ENCODE peak calls at places on chromosomes 2 and 18, in six cellular contexts. R is HepG2, K is K562, Q is A549, Z is GM12878, D is endothelial cell of umbilical vein. S is an unnamed sample.

GRCh38 chr2:8659092-8659734 is 22.6 kb upstream of the ID2 start:
- DNase-seq in R (peak; percentile 69), K (no peak), Q (no peak), Z (no peak), D (no peak), S (peak; percentile 31)

GRCh38 chr2:6224267-6224666 is 532.1 kb downstream of the SOX11 start:
- DNase-seq in R (no peak), K (no peak), Q (no peak), Z (peak; percentile 26), D (no peak), S (no peak)

GRCh38 chr2:85596486-85597143 is 1.1 kb downstream of the RNF181 start:
- DNase-seq in R (no peak), K (no peak), Q (no peak), Z (no peak), D (no peak), S (no peak)

GRCh38 chr2:238145851-238146250 is 7.4 kb downstream of the KLHL30 start:
- DNase-seq in R (no peak), K (peak; percentile 35), Q (no peak), Z (no peak), D (no peak), S (no peak)

GRCh38 chr18:31983976-31984375 is 34.6 kb upstream of the RNF125 start:
- DNase-seq in R (no peak), K (no peak), Q (no peak), Z (no peak), D (no peak), S (no peak)

GRCh38 chr18:35624140-35624539 is 42.6 kb downstream of the GALNT1 start:
- DNase-seq in R (no peak), K (no peak), Q (no peak), Z (peak; percentile 45), D (no peak), S (no peak)

GRCh38 chr18:8661754-8662573 is 43.4 kb upstream of the MTCL1 start:
- DNase-seq in R (no peak), K (no peak), Q (peak; percentile 14), Z (no peak), D (peak; percentile 68), S (no peak)

GRCh38 chr2:169476459-169476858 is 2.8 kb upstream of the BBS5 start:
- DNase-seq in R (peak; percentile 62), K (no peak), Q (peak; percentile 17), Z (no peak), D (no peak), S (no peak)

GRCh38 chr18:60411715-60412114 is 39.1 kb upstream of the MC4R start:
- DNase-seq in R (no peak), K (no peak), Q (no peak), Z (no peak), D (no peak), S (peak; percentile 12)

GRCh38 chr2:196277002-196277401 is 105.6 kb upstream of the STK17B start:
- DNase-seq in R (no peak), K (peak; percentile 15), Q (no peak), Z (no peak), D (peak; percentile 46), S (peak; percentile 78)

GRCh38 chr2:218217366-218218309 is 649 bp downstream of the ARPC2 start:
- DNase-seq in R (peak; percentile 18), K (no peak), Q (peak; percentile 45), Z (no peak), D (peak; percentile 45), S (peak; percentile 87)

GRCh38 chr2:229914182-229914581 is 7.6 kb downstream of the TRIP12 start:
- DNase-seq in R (no peak), K (no peak), Q (no peak), Z (no peak), D (no peak), S (peak; percentile 71)

GRCh38 chr2:180564051-180564450 is 416.4 kb upstream of the UBE2E3 start:
- DNase-seq in R (no peak), K (no peak), Q (no peak), Z (no peak), D (no peak), S (no peak)

GRCh38 chr18:50377061-50377798 is 2.4 kb downstream of the SKA1 start:
- DNase-seq in R (no peak), K (no peak), Q (no peak), Z (no peak), D (no peak), S (no peak)

GRCh38 chr2:142140434-142140845 is 9.6 kb upstream of the LRP1B start:
- DNase-seq in R (peak; percentile 12), K (no peak), Q (peak; percentile 10), Z (no peak), D (peak; percentile 36), S (peak; percentile 45)

GRCh38 chr2:237697586-237698337 is 70.4 kb downstream of the LRRFIP1 start:
- DNase-seq in R (no peak), K (no peak), Q (no peak), Z (no peak), D (peak; percentile 71), S (peak; percentile 32)

GRCh38 chr2:98498703-98499445 is 54.2 kb downstream of the INPP4A start:
- DNase-seq in R (no peak), K (no peak), Q (no peak), Z (no peak), D (peak; percentile 89), S (no peak)

GRCh38 chr18:79529296-79529695 is 133.6 kb downstream of the NFATC1 start:
- DNase-seq in R (no peak), K (no peak), Q (no peak), Z (no peak), D (no peak), S (no peak)

GRCh38 chr2:23924589-23925359 is 2.1 kb downstream of the ATAD2B start:
- DNase-seq in R (no peak), K (no peak), Q (no peak), Z (no peak), D (peak; percentile 12), S (peak; percentile 24)

GRCh38 chr2:186595219-186595618 is 5.4 kb downstream of the ITGAV start:
- DNase-seq in R (peak; percentile 97), K (peak; percentile 21), Q (peak; percentile 65), Z (no peak), D (peak; percentile 81), S (no peak)

GRCh38 chr2:210363261-210363660 is 48.3 kb upstream of the MYL1 start:
- DNase-seq in R (peak; percentile 21), K (no peak), Q (peak; percentile 18), Z (no peak), D (no peak), S (peak; percentile 18)

GRCh38 chr2:127121776-127122176 is 14.8 kb upstream of the BIN1 start:
- DNase-seq in R (no peak), K (no peak), Q (no peak), Z (no peak), D (no peak), S (no peak)

DNA sequence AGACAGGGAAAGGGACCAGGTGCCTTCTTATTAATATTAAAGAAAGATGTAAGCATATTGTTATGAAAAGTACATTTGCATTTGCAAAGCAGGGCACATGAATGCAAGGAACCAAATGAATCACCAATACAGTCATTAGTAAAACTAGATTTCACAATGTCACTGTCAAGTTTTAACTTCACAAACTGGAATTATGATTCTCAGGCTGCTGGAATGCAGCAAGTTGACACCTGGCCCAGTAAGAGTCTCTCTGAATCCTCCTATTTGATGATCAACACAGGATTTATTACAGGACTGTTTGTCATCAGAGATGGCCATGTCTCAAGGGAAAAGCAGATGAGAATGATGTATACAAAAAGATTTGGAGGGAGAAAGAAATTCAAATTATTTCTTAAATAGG is 72.9 kb upstream of the STK39 start:
- DNase-seq in R (no peak), K (no peak), Q (no peak), Z (no peak), D (no peak), S (no peak)
- TF ChIP-seq MYC in R (no peak), K (no peak), Q (no peak), Z (no peak), D (no peak), S (no peak)

DNA sequence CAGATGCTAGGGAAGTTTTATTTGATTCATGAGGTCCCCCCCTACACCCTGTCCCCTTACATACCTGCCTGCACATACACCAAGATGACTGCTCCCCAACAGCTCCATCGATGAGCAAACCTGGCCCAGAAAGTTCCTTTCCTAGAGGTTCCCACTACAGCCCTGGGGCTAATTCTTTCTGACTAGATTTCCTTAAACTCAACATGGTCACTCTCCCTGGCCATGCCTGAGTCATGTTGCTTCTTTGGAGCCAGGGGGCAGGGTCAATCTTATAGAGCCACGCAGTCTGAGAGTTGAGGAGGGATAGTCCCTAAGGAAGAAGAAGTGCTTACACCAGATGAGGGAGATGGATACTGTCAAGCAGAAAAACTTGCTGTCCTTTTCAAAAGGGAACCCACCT is 67.7 kb upstream of the GLI2 start:
- DNase-seq in R (no peak), K (no peak), Q (no peak), Z (no peak), D (no peak), S (no peak)
- TF ChIP-seq MYC in R (no peak), K (no peak), Q (no peak), Z (no peak), D (no peak), S (no peak)

DNA sequence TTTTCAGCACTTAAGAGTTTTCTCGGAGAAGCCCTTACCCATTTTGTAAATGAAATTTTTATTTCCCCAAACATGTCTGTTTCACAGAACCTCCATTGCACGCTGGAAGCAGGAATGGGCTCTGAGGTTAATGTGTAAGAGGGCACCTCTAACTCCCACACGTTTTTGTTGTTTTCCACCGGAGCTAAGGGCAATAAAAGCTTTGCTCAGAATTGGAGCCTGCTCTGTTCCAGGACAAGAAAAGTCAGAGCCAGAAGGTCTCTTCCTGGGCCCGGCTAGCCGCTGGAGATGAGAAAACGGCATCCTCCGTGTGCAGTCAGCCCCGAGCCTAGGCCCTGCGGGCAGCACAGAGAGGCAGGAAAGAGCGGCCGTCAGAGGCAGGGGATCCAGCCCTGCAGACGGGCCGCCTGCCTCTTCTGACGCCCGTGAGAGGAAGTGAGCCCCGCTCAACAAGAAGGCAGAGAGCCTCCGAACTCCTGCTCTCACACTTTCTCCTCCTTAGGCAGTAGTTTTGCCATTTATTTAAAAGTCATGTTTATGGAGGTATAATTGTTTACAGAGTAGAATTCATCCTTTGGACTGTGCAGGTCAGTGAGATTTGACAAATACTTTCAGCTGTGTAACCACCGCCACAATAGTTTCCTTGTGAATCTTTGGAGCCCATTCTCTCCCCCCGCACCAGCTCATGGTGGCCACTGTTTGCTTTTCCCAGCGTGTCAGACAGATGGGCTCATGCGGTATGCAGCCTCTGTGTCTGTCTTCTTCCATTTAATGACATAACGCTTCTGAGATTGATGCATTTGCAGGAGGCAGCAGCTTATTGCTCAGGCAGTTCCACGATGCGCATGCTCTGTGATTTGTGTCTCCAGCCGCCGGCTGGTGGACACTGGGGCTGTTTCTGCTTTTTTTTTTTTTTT is 117.3 kb downstream of the GALR1 start:
- DNase-seq in R (peak; percentile 97), K (no peak), Q (peak; percentile 56), Z (no peak), D (no peak), S (peak; percentile 36)
- TF ChIP-seq MYC in R (peak; percentile 70), K (no peak), Q (no peak), Z (no peak), D (no peak), S (no peak)

DNA sequence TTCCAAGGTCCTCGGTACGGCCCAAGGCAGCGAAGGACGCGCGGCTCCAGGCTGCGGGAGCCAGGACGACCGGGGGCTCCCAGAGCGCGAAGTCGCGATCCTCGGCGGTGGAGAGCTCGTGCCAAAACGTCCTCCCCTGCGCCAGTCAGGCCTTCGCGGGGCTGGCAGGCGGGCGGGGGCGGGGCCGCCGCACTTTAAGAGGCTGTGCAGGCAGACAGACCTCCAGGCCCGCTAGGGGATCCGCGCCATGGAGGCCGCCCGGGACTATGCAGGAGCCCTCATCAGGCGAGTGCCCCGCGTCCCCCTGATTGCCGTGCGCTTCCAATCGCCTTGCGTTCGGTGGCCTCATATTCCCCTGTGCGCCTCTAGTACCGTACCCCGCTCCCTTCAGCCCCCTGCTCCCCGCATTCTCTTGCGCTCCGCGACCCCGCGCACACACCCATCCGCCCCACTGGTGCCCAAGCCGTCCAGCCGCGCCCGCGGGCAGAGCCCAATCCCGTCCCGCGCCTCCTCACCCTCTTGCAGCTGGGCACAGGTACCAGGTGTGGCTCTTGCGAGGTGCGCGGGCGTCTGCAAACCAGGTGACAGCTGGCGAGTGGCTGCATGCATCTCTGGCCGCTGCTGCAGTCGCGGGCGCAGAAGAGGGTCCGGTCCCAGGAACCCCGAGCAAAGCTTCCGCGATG is at the start of gene CIDEA:
- DNase-seq in R (no peak), K (peak; percentile 31), Q (no peak), Z (no peak), D (no peak), S (no peak)
- TF ChIP-seq MYC in R (no peak), K (no peak), Q (no peak), Z (no peak), D (no peak), S (no peak)